ENCODE peak calls at places on chromosomes 7 and 10, in four cellular contexts. K, L, U and Q are unnamed samples.

GRCh38 chr7:21960922-21961321 is 15.2 kb upstream of the CDCA7L start:
- DNase-seq in K (peak), L (no peak), U (peak), Q (no peak)

GRCh38 chr10:932589-932988 is 1.1 kb upstream of the LARP4B start:
- DNase-seq in L (peak), U (no peak), K (no peak), Q (no peak)

GRCh38 chr7:99579281-99579955 is 18.6 kb upstream of the TMEM225B start:
- DNase-seq in K (no peak), U (no peak), L (no peak), Q (no peak)

GRCh38 chr10:122850705-122851640 is 5.3 kb upstream of the CUZD1 start:
- DNase-seq in K (no peak), U (peak), L (no peak), Q (no peak)

GRCh38 chr10:125049216-125049903 is 107.4 kb downstream of the ZRANB1 start:
- DNase-seq in U (no peak), K (no peak), L (no peak), Q (no peak)

GRCh38 chr10:129662386-129662785 is 195.3 kb downstream of the MGMT start:
- DNase-seq in U (no peak), L (peak), K (no peak), Q (peak)

GRCh38 chr10:3128379-3129130 is 44.0 kb downstream of the PITRM1 start:
- DNase-seq in L (no peak), K (no peak), U (no peak), Q (no peak)

GRCh38 chr10:79102056-79102874 is 33.5 kb downstream of the ZMIZ1 start:
- DNase-seq in U (peak), L (peak), K (no peak), Q (no peak)

GRCh38 chr10:131818510-131819234 is 82.1 kb upstream of the PPP2R2D start:
- DNase-seq in K (no peak), U (no peak), L (no peak), Q (no peak)

GRCh38 chr10:52146766-52147165 is 167.3 kb upstream of the DKK1 start:
- DNase-seq in U (peak), L (no peak), K (no peak), Q (no peak)

GRCh38 chr7:55517191-55517633 is 55.1 kb downstream of the VOPP1 start:
- DNase-seq in U (no peak), K (no peak), L (no peak), Q (no peak)

GRCh38 chr10:110530131-110530831 is 32.6 kb downstream of the DUSP5 start:
- DNase-seq in L (peak), K (peak), U (peak), Q (peak)

GRCh38 chr7:132655071-132655761 is 78.9 kb upstream of the PLXNA4 start:
- DNase-seq in U (peak), L (peak), K (no peak), Q (peak)

GRCh38 chr10:88027570-88027969 is 164.1 kb downstream of the PTEN start:
- DNase-seq in K (no peak), U (no peak), L (no peak), Q (no peak)

GRCh38 chr7:101302641-101303101 is 18.9 kb downstream of the IFT22 start:
- DNase-seq in K (no peak), U (no peak), L (peak), Q (no peak)

GRCh38 chr10:794382-794956 is 105.0 kb upstream of the DIP2C start:
- DNase-seq in L (peak), U (peak), K (no peak), Q (peak)

GRCh38 chr10:52701647-52702046 is 70.9 kb downstream of the MBL2 start:
- DNase-seq in U (no peak), K (no peak), L (no peak), Q (no peak)

GRCh38 chr7:135770139-135770710 is 21.6 kb upstream of the FAM180A start:
- DNase-seq in U (peak), K (no peak), L (no peak), Q (no peak)

GRCh38 chr10:4506087-4506486 is 319.9 kb upstream of the AKR1E2 start:
- DNase-seq in L (no peak), U (no peak), K (no peak), Q (no peak)

GRCh38 chr10:88974446-88975376 is 15.9 kb upstream of the FAS start:
- DNase-seq in L (no peak), K (no peak), U (peak), Q (no peak)

GRCh38 chr10:19956633-19957032 is 140.4 kb downstream of the PLXDC2 start:
- DNase-seq in U (no peak), K (no peak), L (no peak), Q (no peak)

GRCh38 chr10:48579251-48579960 is 25.5 kb downstream of the ARHGAP22 start:
- DNase-seq in U (peak), L (no peak), K (no peak), Q (no peak)

GRCh38 chr7:134854816-134855215 is 75.4 kb downstream of the CALD1 start:
- DNase-seq in K (no peak), U (peak), L (no peak), Q (peak)

GRCh38 chr10:93088466-93088865 is 14.8 kb downstream of the CYP26A1 start:
- DNase-seq in L (no peak), K (no peak), U (no peak), Q (no peak)

GRCh38 chr10:114246679-114247305 is 7.7 kb downstream of the VWA2 start:
- DNase-seq in K (peak), U (no peak), L (no peak), Q (no peak)

GRCh38 chr10:29635711-29636144 is 957 bp upstream of the SVIL start:
- DNase-seq in L (peak), U (no peak), K (no peak), Q (no peak)

DNA sequence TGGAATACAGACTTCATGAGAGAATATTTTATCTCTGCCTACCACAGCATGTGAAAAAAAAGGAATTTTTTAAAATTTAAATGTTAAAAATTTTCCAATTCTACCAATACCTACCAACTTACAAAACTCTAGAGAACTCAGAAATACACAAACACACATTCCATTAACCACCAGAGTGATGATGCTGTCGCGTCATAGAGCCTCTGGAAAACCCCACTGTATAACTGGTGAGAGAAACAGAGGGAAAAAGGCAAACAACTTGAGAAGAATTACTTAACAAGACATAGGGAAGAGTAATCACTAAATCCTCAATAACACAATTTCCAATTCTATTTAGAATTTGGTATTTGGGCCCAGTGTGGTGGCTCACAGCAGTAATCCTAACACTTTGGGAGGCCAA is 6.2 kb upstream of the SPOCK2 start:
- DNase-seq in L (no peak), U (no peak), K (no peak), Q (no peak)
- TF ChIP-seq EZH2 in L (no peak), U (no peak), K (no peak), Q (no peak)

GRCh38 chr10:23694921-23695824 is 256.3 kb downstream of the OTUD1 start:
- DNase-seq in U (no peak), L (peak), K (no peak), Q (peak)
- TF ChIP-seq EZH2 in U (peak), L (peak), K (no peak), Q (no peak)

DNA sequence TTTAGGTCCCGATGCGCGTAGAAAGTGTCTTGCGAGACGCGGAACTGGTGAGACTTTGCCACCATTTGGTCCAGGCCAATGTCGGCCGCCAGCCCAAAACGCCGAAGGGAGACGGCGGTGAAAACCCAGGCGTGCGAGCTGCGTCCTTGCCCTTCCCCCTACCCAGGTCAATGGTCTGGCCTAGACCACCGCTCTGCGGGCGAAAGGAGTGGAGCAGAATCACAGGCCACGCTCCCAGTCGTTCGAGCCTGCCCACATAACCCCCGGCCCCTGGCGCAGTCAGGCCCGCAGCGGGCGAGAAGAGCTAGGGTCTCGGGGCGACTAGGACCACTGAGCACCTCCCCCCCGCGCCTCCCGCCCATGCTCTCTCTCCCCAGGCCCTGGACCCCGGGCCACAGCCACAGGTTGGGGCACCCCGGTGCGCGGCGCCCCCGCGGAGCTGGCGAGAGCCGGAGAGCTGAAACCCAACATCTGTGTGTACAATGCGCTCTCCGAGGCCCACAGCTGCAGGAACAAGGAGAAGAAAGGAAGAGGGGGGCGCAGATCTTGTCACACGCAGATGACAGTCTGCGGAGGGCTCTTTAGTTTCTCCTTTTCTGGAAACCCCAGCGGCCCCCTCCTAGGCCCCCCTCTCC is 354.8 kb downstream of the DNAJB6 start:
- DNase-seq in U (no peak), L (no peak), K (no peak), Q (no peak)
- TF ChIP-seq EZH2 in U (no peak), L (peak), K (no peak), Q (peak)

GRCh38 chr10:77823811-77824542 is 102.6 kb downstream of the DLG5 start:
- DNase-seq in U (no peak), K (no peak), L (no peak), Q (no peak)
- TF ChIP-seq EZH2 in U (no peak), K (no peak), L (no peak), Q (no peak)

GRCh38 chr10:101766753-101767599 is 8.9 kb downstream of the FGF8 start:
- DNase-seq in K (no peak), U (no peak), L (no peak), Q (no peak)

GRCh38 chr10:101766306-101766705 is 9.6 kb downstream of the FGF8 start:
- DNase-seq in U (no peak), K (no peak), L (no peak), Q (no peak)

GRCh38 chr10:101768791-101769170 is 7.1 kb downstream of the FGF8 start:
- DNase-seq in K (no peak), L (no peak), U (no peak), Q (no peak)

GRCh38 chr10:101767966-101768790 is 7.7 kb downstream of the FGF8 start:
- DNase-seq in U (no peak), L (no peak), K (no peak), Q (no peak)

DNA sequence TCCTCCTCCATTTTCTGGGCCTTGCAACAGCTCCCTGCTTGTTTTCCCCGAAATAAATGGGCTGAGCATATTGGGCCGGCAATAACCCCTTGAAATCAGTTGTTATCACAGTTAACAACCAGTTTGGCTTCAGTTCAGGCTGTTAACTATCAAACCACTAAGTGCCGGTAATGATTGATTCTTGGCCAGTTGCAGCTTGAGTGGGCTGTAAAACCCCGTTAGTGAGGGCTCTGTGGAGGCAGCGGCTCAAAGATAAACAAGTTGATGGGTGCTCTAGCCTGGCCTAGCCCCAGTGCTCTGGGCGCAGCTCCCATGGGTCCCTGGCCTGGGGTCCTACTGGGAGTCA is 8.3 kb downstream of the FGF8 start:
- DNase-seq in U (no peak), L (no peak), K (no peak), Q (no peak)
- TF ChIP-seq EZH2 in U (no peak), L (no peak), K (no peak), Q (no peak)

GRCh38 chr7:129781856-129782256 is 170.3 kb downstream of the NRF1 start:
- DNase-seq in U (no peak), L (peak), K (no peak), Q (no peak)

GRCh38 chr7:129780257-129781127 is 169.0 kb downstream of the NRF1 start:
- DNase-seq in U (peak), L (peak), K (peak), Q (peak)

GRCh38 chr7:129779602-129780256 is 168.2 kb downstream of the NRF1 start:
- DNase-seq in U (peak), K (no peak), L (peak), Q (peak)

GRCh38 chr7:129782257-129783096 is 170.3 kb downstream of the UBE2H start:
- DNase-seq in U (peak), L (no peak), K (no peak), Q (no peak)

GRCh38 chr7:129781128-129781855 is 169.8 kb downstream of the NRF1 start:
- DNase-seq in L (peak), K (no peak), U (no peak), Q (peak)
- TF ChIP-seq EZH2 in L (peak), K (no peak), U (peak), Q (peak)

DNA sequence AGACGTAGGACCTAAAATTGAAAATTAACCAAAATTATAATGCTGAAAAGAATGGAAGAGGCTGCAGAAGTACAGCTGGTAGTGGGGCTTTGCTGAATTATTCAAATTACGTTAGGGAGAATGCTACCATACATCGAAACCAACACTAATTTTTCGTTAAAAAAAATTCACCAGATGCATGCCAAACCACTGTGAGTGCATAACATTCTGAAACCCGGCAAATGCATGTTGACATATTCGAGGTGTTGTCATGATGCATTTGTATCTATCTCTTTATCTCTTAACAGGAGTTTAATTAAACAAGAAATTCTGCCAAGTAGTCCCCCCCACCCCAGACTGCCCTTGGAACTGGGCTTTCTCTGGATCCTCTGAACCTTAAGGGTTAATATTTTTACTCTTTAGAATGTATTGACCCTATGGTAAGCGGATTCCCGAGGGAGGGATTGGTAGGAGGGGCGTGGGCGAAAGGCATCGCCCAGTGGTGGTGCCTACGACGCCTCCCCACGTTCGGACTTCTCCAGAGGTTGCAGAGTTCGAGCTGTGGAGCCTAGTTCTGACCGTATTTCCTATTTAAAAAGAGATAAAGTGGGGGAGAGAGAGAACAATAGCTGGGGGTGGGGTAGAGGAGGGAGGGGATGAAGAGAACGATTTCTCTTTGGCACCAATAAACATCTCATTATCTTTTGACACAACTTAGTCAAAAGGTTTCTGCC is 7.1 kb downstream of the DLX6 start:
- DNase-seq in U (no peak), K (no peak), L (peak), Q (peak)
- TF ChIP-seq EZH2 in U (no peak), K (no peak), L (peak), Q (no peak)